ENCODE peak calls at places on chromosome 17, in ten cellular contexts. C is suprapubic skin, J is prostate gland, H is dorsolateral prefrontal cortex, K is fibroblast of pulmonary artery, S is esophagus squamous epithelium, B is fibroblast of the aortic adventitia, P is brain microvascular endothelial cell, O is ascending aorta, Q is left ventricle myocardium inferior. M is an unnamed sample.

GRCh38 chr17:28949185-28950016 is 1.9 kb downstream of the PHF12 start:
- DNase-seq in B (peak; percentile 56), O (no peak), S (no peak), H (peak; percentile 39), J (peak; percentile 63), P (peak; percentile 28), Q (peak; percentile 73), C (peak; percentile 90), K (peak; percentile 54), M (no peak)

GRCh38 chr17:64384253-64385186 is 6.1 kb downstream of the PECAM1 start:
- DNase-seq in B (peak; percentile 19), J (no peak), Q (no peak), S (no peak), H (no peak), O (no peak), C (no peak), P (no peak), K (no peak), M (no peak)

GRCh38 chr17:50884354-50885311 is 18.5 kb upstream of the TOB1 start:
- DNase-seq in S (no peak), J (no peak), B (peak; percentile 22), Q (no peak), P (no peak), H (no peak), O (no peak), C (no peak), K (peak; percentile 31), M (peak; percentile 77)

GRCh38 chr17:78174332-78174869 is 6.0 kb downstream of the SYNGR2 start:
- DNase-seq in S (no peak), H (peak; percentile 69), J (peak; percentile 84), P (no peak), K (no peak), B (no peak), C (peak; percentile 87), O (peak; percentile 58), Q (peak; percentile 85), M (no peak)

GRCh38 chr17:40555296-40556190 is 9.7 kb downstream of the CCR7 start:
- DNase-seq in J (no peak), K (no peak), C (no peak), S (no peak), Q (peak; percentile 11), B (no peak), O (no peak), H (no peak), P (no peak), M (no peak)

GRCh38 chr17:9381068-9381467 is 194.6 kb downstream of the STX8 start:
- DNase-seq in C (no peak), K (no peak), B (no peak), H (no peak), Q (no peak), P (no peak), O (no peak), J (no peak), S (no peak), M (no peak)

GRCh38 chr17:78142113-78142861 is 3.9 kb upstream of the C17orf99 start:
- DNase-seq in J (peak; percentile 83), S (no peak), K (peak; percentile 17), P (peak; percentile 13), H (no peak), C (no peak), B (peak; percentile 42), Q (no peak), O (no peak), M (no peak)

GRCh38 chr17:50689956-50690886 is 17.5 kb downstream of the ANKRD40 start:
- DNase-seq in B (no peak), O (no peak), J (no peak), K (no peak), C (no peak), H (peak; percentile 32), P (no peak), Q (no peak), S (no peak), M (no peak)

GRCh38 chr17:28907709-28908475 is 5.0 kb upstream of the DHRS13 start:
- DNase-seq in B (peak; percentile 78), P (no peak), J (no peak), H (no peak), S (no peak), K (peak; percentile 59), Q (no peak), C (no peak), O (no peak), M (no peak)

GRCh38 chr17:55237268-55237667 is 27.5 kb upstream of the HLF start:
- DNase-seq in S (no peak), C (no peak), B (peak; percentile 2), K (no peak), J (no peak), Q (no peak), O (no peak), P (no peak), H (no peak), M (no peak)

GRCh38 chr17:27533874-27534815 is 77.9 kb downstream of the KSR1 start:
- DNase-seq in K (peak; percentile 84), J (no peak), S (no peak), O (no peak), B (peak; percentile 90), P (peak; percentile 92), Q (no peak), C (no peak), H (no peak), M (no peak)

GRCh38 chr17:47265983-47266541 is 12.4 kb downstream of the ITGB3 start:
- DNase-seq in K (peak; percentile 78), S (no peak), P (peak; percentile 59), C (no peak), Q (no peak), B (peak; percentile 75), O (no peak), H (no peak), J (no peak), M (no peak)

GRCh38 chr17:63641678-63642077 is 19.5 kb downstream of the MAP3K3 start:
- DNase-seq in B (no peak), O (peak; percentile 28), Q (no peak), S (no peak), P (no peak), J (no peak), K (no peak), C (no peak), H (no peak), M (no peak)

GRCh38 chr17:49497147-49498036 is 2.3 kb downstream of the NGFR start:
- DNase-seq in H (no peak), B (no peak), P (no peak), S (no peak), J (peak; percentile 60), O (peak; percentile 55), K (no peak), C (no peak), Q (peak; percentile 62), M (no peak)

GRCh38 chr17:81885869-81886548 is 5.4 kb downstream of the ALYREF start:
- DNase-seq in K (no peak), P (no peak), O (no peak), Q (no peak), C (no peak), B (no peak), H (no peak), J (no peak), S (no peak), M (no peak)

GRCh38 chr17:17130077-17130844 is 75.9 kb downstream of the PLD6 start:
- DNase-seq in C (no peak), B (no peak), O (no peak), P (no peak), H (no peak), S (no peak), Q (no peak), K (no peak), J (no peak), M (no peak)
- TF ChIP-seq CTCF in C (no peak), B (no peak), O (no peak), P (no peak), H (no peak), S (no peak), Q (no peak), K (no peak), J (no peak), M (no peak)

GRCh38 chr17:74779948-74780400 is 3.8 kb upstream of the NAT9 start:
- DNase-seq in C (no peak), S (no peak), O (peak; percentile 39), H (no peak), K (no peak), P (no peak), Q (peak; percentile 45), B (no peak), J (no peak), M (no peak)
- H3K4me3 ChIP-seq in C (no peak overlapping the region), S (no peak overlapping the region), O (no peak overlapping the region), H (no peak overlapping the region), K (no peak overlapping the region), P (no peak overlapping the region), Q (no peak overlapping the region), B (no peak overlapping the region), J (no peak overlapping the region), M (no peak overlapping the region)

GRCh38 chr17:7046127-7046724 is 2.3 kb upstream of the SLC16A11 start:
- DNase-seq in K (no peak), P (no peak), B (no peak), S (no peak), H (no peak), Q (no peak), C (peak; percentile 91), J (peak; percentile 92), O (no peak), M (no peak)
- TF ChIP-seq CTCF in K (no peak), P (no peak), B (no peak), S (no peak), H (peak; percentile 51), Q (no peak), C (no peak), J (no peak), O (no peak), M (no peak)

DNA sequence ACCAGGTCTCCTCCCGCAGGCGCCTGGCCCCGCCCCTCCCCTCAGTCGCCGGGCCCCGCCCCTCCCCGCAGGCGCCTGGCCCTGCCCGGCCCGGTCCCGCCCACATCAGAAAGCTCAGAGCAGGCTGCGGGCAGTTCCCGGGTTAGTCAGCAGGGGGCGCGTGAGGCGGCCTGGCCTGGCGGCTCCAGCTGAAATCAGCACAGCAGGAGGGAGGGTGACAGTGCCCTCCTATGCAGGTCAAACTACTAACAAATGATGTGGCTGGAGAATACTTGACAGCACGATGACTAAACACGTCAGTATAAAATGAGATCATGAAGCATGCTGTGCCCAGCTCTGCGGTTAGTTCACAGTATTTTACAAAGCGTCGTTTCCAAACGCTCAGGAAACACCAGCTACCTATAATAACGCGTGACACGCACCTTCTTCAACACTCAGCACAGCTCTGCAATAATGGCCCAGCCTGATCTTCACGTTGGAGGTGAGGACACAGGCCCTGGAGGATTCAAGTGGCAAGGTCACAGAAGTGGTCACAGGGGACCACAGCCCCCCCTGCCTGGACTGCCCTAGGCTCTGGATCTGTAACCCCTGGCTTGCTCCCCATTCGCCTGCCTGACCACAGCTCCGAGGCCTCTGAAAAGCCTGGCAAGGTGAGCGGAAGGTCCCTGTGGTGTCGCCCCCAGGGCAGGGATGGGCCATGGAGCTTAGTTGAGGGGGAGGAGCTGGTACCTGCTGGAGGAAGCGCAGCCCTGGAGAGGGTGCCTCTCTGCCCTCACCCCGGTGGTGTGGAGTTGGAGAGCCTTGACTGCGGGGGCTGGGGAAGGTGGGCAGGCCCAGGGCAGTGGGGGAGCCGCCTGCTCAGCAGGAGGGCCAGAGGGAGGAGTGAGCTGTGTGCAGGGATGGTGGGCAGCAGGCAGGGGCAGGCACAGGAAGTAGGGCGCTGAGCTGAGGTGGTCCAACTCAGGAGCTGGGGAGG is 81.2 kb downstream of the KCNJ12 start:
- DNase-seq in B (peak; percentile 78), S (peak; percentile 24), C (peak; percentile 92), H (peak; percentile 81), Q (peak; percentile 91), O (peak; percentile 54), J (peak; percentile 77), K (peak; percentile 83), P (peak; percentile 94), M (peak; percentile 88)
- H3K4me3 ChIP-seq in B (no peak overlapping the region), S (no peak overlapping the region), C (no peak overlapping the region), H (no peak overlapping the region), Q (no peak overlapping the region), O (no peak overlapping the region), J (no peak overlapping the region), K (no peak overlapping the region), P (no peak overlapping the region), M (no peak overlapping the region)